ENCODE peak calls at places on chromosomes 4 and X, in seven cellular contexts. G is T-cell; Q is stimulated activated CD4-positive, alpha-beta T cell treated with anti-CD3 and anti-CD28 coated beads, Interleukin-4, amount 100 ng/mL, for 4 hours; T is foreskin fibroblast; Z is IMR-90; O is NCI-H2029; U is amniotic stem cell. D is an unnamed sample.

GRCh38 chr4:41874398-41874797 is 60.8 kb upstream of the TMEM33 start:
- DNase-seq in G (no peak), Q (no peak), T (no peak), Z (no peak), O (no peak), U (no peak), D (no peak)

GRCh38 chr4:145234086-145234694 is 53.8 kb upstream of the OTUD4 start:
- DNase-seq in G (peak; percentile 38), Q (peak; percentile 53), T (peak; percentile 48), Z (peak; percentile 67), O (peak; percentile 6), U (peak; percentile 32), D (peak; percentile 20)

GRCh38 chrX:14015294-14015693 is 14.4 kb downstream of the GEMIN8 start:
- DNase-seq in G (no peak), Q (no peak), T (peak; percentile 41), Z (no peak), O (no peak), U (no peak), D (no peak)

GRCh38 chr4:7564242-7564641 is 129.5 kb upstream of the PSAPL1 start:
- DNase-seq in G (no peak), Q (no peak), T (no peak), Z (no peak), O (peak; percentile 32), U (no peak), D (no peak)

GRCh38 chr4:61638600-61638999 is 438.5 kb downstream of the ADGRL3 start:
- DNase-seq in G (no peak), Q (no peak), T (no peak), Z (peak; percentile 88), O (no peak), U (peak; percentile 34), D (no peak)

GRCh38 chr4:33722800-33723511 is 2521.4 kb downstream of the ARAP2 start:
- DNase-seq in G (no peak), Q (no peak), T (peak; percentile 52), Z (no peak), O (no peak), U (peak; percentile 7), D (no peak)

GRCh38 chrX:17082831-17083230 is 136.4 kb downstream of the REPS2 start:
- DNase-seq in G (no peak), Q (no peak), T (no peak), Z (no peak), O (no peak), U (no peak), D (no peak)

GRCh38 chr4:54908744-54909143 is 216.7 kb downstream of the KDR start:
- DNase-seq in G (no peak), Q (no peak), T (no peak), Z (no peak), O (no peak), U (no peak), D (no peak)

GRCh38 chr4:184348311-184349233 is 125.8 kb downstream of the IRF2 start:
- DNase-seq in G (no peak), Q (no peak), T (no peak), Z (peak; percentile 90), O (no peak), U (no peak), D (no peak)

GRCh38 chr4:68369474-68369805 is 19.6 kb upstream of the YTHDC1 start:
- DNase-seq in G (no peak), Q (no peak), T (no peak), Z (no peak), O (no peak), U (no peak), D (no peak)

GRCh38 chr4:164488114-164488513 is 265.8 kb upstream of the SMIM31 start:
- DNase-seq in G (no peak), Q (no peak), T (no peak), Z (no peak), O (no peak), U (no peak), D (no peak)

D was measured in memory B cell.